ENCODE peak calls at places on chromosomes 13 and 19, in four cellular contexts. One of them, this sample, is unnamed.

GRCh38 chr13:99214232-99214631 is 13.6 kb downstream of the UBAC2 start:
- DNase-seq in SK-N-SH: no peak
- DNase-seq in H1: no peak
- DNase-seq in HCT116: no peak
- DNase-seq in this sample: no peak

GRCh38 chr19:23981863-23982262 is 67.2 kb downstream of the ZNF726 start:
- DNase-seq in SK-N-SH: no peak
- DNase-seq in H1: no peak
- DNase-seq in HCT116: no peak
- DNase-seq in this sample: no peak

GRCh38 chr13:113667771-113668490 is 912 bp downstream of the GRK1 start:
- DNase-seq in SK-N-SH: no peak
- DNase-seq in H1: no peak
- DNase-seq in HCT116: no peak
- DNase-seq in this sample: no peak

GRCh38 chr13:50129065-50129922 is 114.0 kb downstream of the KCNRG start:
- DNase-seq in SK-N-SH: no peak
- DNase-seq in H1: no peak
- DNase-seq in HCT116: no peak
- DNase-seq in this sample: no peak

GRCh38 chr19:3691726-3692125 is 8.5 kb downstream of the PIP5K1C start:
- DNase-seq in SK-N-SH: no peak
- DNase-seq in H1: no peak
- DNase-seq in HCT116: no peak
- DNase-seq in this sample: no peak

GRCh38 chr19:44111910-44112463 is 1.2 kb upstream of the ZNF225 start:
- DNase-seq in SK-N-SH: peak
- DNase-seq in H1: peak
- DNase-seq in HCT116: no peak
- DNase-seq in this sample: no peak

GRCh38 chr19:52687658-52688057 is 47.2 kb downstream of the ZNF611 start:
- DNase-seq in SK-N-SH: no peak
- DNase-seq in H1: no peak
- DNase-seq in HCT116: no peak
- DNase-seq in this sample: no peak

GRCh38 chr19:11100064-11100463 is 10.8 kb downstream of the LDLR start:
- DNase-seq in SK-N-SH: no peak
- DNase-seq in H1: no peak
- DNase-seq in HCT116: no peak
- DNase-seq in this sample: no peak

GRCh38 chr19:772730-773436 is 22.0 kb downstream of the MISP start:
- DNase-seq in SK-N-SH: no peak
- DNase-seq in H1: no peak
- DNase-seq in HCT116: no peak
- DNase-seq in this sample: peak

GRCh38 chr19:39401549-39402416 is 4.9 kb upstream of the ZFP36 start:
- DNase-seq in SK-N-SH: no peak
- DNase-seq in H1: no peak
- DNase-seq in HCT116: peak
- DNase-seq in this sample: no peak

GRCh38 chr13:113835461-113836274 is 28.2 kb downstream of the GAS6 start:
- DNase-seq in SK-N-SH: peak
- DNase-seq in H1: no peak
- DNase-seq in HCT116: no peak
- DNase-seq in this sample: peak

GRCh38 chr19:32789429-32789828 is 69.9 kb downstream of the TDRD12 start:
- DNase-seq in SK-N-SH: no peak
- DNase-seq in H1: no peak
- DNase-seq in HCT116: no peak
- DNase-seq in this sample: no peak

GRCh38 chr19:30864460-30865215 is 484.6 kb downstream of the TSHZ3 start:
- DNase-seq in SK-N-SH: no peak
- DNase-seq in H1: no peak
- DNase-seq in HCT116: no peak
- DNase-seq in this sample: no peak

GRCh38 chr13:69566104-69566716 is 541.4 kb upstream of the ATXN8OS start:
- DNase-seq in SK-N-SH: no peak
- DNase-seq in H1: no peak
- DNase-seq in HCT116: no peak
- DNase-seq in this sample: no peak

GRCh38 chr13:70189981-70190380 is 81.7 kb upstream of the KLHL1 start:
- DNase-seq in SK-N-SH: no peak
- DNase-seq in H1: no peak
- DNase-seq in HCT116: no peak
- DNase-seq in this sample: no peak

GRCh38 chr13:110548891-110549794 is 12.4 kb downstream of the RAB20 start:
- DNase-seq in SK-N-SH: no peak
- DNase-seq in H1: no peak
- DNase-seq in HCT116: no peak
- DNase-seq in this sample: no peak

GRCh38 chr13:48184260-48184659 is 48.7 kb upstream of the ITM2B start:
- DNase-seq in SK-N-SH: no peak
- DNase-seq in H1: no peak
- DNase-seq in HCT116: no peak
- DNase-seq in this sample: no peak

GRCh38 chr13:75494491-75494890 is 12.5 kb upstream of the TBC1D4 start:
- DNase-seq in SK-N-SH: no peak
- DNase-seq in H1: no peak
- DNase-seq in HCT116: no peak
- DNase-seq in this sample: no peak

GRCh38 chr19:18426416-18426767 is 7.2 kb downstream of the SSBP4 start:
- DNase-seq in SK-N-SH: no peak
- DNase-seq in H1: no peak
- DNase-seq in HCT116: no peak
- DNase-seq in this sample: no peak

GRCh38 chr19:18427080-18427751 is 8.0 kb downstream of the SSBP4 start:
- DNase-seq in SK-N-SH: no peak
- DNase-seq in H1: no peak
- DNase-seq in HCT116: no peak
- DNase-seq in this sample: no peak

GRCh38 chr19:18424890-18425514 is 5.8 kb downstream of the SSBP4 start:
- DNase-seq in SK-N-SH: no peak
- DNase-seq in H1: no peak
- DNase-seq in HCT116: no peak
- DNase-seq in this sample: no peak

GRCh38 chr19:18424122-18424889 is 5.1 kb downstream of the SSBP4 start:
- DNase-seq in SK-N-SH: no peak
- DNase-seq in H1: no peak
- DNase-seq in HCT116: no peak
- DNase-seq in this sample: no peak

GRCh38 chr19:18425515-18426415 is 6.6 kb downstream of the SSBP4 start:
- DNase-seq in SK-N-SH: no peak
- DNase-seq in H1: no peak
- DNase-seq in HCT116: no peak
- DNase-seq in this sample: no peak
- TF ChIP-seq JUND in SK-N-SH: no peak
- TF ChIP-seq JUND in H1: no peak
- TF ChIP-seq JUND in HCT116: no peak
- TF ChIP-seq JUND in this sample: no peak

DNA sequence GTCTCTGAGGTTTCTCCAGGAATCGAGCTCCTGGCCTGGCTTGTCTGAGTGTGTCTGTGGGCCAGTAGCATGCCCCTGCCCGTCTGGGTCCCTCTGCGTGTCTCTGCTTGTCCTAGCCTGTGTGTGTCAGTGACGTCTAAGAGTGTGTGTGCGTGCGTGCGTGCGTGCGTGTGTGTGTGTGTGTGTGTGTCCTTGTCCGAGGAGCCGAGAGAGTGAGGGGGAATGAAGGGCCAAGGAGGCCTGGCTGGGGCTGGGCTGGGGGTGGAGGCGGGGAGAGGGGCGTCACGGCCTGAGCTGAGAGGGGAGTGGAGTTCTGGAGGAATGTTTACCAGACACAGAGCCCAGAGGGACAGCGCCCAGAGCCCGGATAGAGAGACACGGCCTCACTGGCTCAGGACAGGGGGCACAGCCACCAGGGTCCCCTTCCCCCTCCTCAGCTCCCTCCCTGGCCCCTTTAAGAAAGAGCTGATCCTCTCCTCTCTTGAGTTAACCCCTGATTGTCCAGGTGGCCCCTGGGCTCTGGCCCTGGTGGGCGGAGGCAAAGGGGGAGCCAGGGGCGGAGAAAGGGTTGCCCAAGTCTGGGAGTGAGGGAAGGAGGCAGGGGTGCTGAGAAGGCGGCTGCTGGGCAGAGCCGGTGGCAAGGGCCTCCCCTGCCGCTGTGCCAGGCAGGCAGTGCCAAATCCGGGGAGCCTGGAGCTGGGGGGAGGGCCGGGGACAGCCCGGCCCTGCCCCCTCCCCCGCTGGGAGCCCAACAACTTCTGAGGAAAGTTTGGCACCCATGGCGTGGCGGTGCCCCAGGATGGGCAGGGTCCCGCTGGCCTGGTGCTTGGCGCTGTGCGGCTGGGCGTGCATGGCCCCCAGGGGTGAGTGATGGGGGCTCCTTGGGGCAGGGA is at the start of gene AXL:
- DNase-seq in SK-N-SH: peak
- DNase-seq in H1: peak
- DNase-seq in HCT116: peak
- DNase-seq in this sample: peak
- TF ChIP-seq JUND in SK-N-SH: no peak
- TF ChIP-seq JUND in H1: peak
- TF ChIP-seq JUND in HCT116: no peak
- TF ChIP-seq JUND in this sample: no peak

DNA sequence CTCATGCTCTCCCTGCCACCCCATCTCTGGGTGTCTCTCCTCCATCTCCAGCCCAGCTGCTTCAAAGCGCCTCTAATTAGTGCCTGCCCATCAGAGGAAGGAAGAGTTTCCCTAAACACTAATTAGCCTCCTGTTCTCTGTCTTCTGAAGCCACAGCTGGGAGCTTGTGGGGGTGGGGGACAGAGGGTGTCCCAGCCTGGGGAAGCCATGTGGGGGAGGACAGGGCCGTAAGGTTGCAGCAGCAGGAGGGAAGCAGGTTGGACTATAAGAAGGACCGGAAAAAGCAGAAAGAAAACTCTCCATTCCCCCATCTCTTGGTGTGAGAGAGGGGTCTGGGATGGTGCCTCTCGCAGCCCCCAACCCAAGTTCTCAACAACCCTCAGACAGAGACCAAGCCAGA is 26.2 kb downstream of the SLC8A2 start:
- DNase-seq in SK-N-SH: no peak
- DNase-seq in H1: no peak
- DNase-seq in HCT116: no peak
- DNase-seq in this sample: no peak
- TF ChIP-seq JUND in SK-N-SH: no peak
- TF ChIP-seq JUND in H1: no peak
- TF ChIP-seq JUND in HCT116: no peak
- TF ChIP-seq JUND in this sample: no peak

DNA sequence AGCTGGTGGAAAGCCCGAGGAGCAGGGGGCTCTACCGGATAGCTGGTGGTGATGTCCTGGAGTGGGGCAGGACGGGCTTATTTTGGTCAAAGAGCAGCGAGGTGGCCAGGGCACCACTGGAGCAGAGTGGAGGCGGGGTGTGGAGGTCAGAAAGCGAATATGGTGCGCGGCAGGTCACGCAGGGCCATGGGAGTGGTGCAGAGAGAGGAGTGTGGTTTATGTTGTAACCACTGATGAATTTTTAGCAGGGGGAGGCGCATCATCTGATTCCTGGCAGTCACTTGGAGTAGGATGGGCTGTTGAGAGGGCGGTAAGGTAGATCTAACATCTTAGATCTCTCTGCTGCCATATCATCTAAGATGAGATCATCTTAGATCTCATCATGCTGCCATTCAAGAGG is 1.4 kb upstream of the ZNF414 start:
- DNase-seq in SK-N-SH: no peak
- DNase-seq in H1: no peak
- DNase-seq in HCT116: no peak
- DNase-seq in this sample: no peak
- TF ChIP-seq JUND in SK-N-SH: no peak
- TF ChIP-seq JUND in H1: no peak
- TF ChIP-seq JUND in HCT116: no peak
- TF ChIP-seq JUND in this sample: no peak

DNA sequence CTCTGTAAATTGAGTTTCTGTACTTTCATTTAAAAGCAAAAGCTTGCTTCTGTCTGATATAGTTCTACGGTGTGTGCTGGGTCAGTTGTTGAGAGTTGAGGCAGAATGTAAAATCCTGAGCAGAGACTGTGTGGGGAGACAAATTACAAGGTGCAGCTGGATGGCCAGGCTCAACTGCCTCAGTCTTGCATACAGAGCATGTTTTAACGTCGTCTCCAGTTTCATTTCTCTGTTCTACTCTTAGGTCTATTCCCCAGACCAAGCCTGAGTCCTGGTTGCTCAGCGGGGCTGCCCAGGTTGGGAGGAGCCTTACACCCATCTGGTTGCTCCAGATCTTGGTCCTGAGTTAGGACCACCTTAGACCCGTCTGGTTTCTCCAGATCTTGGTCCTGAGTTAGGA is 54.4 kb upstream of the MEDAG start:
- DNase-seq in SK-N-SH: no peak
- DNase-seq in H1: no peak
- DNase-seq in HCT116: no peak
- DNase-seq in this sample: no peak
- TF ChIP-seq JUND in SK-N-SH: no peak
- TF ChIP-seq JUND in H1: no peak
- TF ChIP-seq JUND in HCT116: no peak
- TF ChIP-seq JUND in this sample: no peak

DNA sequence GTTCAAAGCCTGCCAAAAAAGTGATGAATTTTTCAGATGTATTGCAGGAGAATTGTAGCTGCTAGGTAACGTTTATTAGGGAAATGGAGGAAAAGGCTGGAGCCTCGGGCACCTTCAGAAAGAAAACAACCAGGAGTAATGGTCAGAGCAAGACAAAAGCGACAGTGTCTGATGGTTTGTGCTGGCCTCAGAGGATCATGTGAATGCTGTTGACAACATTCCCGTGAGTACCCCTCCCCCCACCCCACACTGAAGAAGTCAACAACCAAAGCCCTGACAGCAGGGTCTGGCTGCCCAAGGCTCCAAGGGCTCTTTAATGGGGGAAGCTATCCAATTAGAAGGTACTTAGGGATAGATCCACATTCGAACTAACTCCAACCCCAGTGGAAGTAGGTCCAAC is 95.4 kb downstream of the OXGR1 start:
- DNase-seq in SK-N-SH: no peak
- DNase-seq in H1: no peak
- DNase-seq in HCT116: no peak
- DNase-seq in this sample: no peak
- TF ChIP-seq JUND in SK-N-SH: no peak
- TF ChIP-seq JUND in H1: no peak
- TF ChIP-seq JUND in HCT116: no peak
- TF ChIP-seq JUND in this sample: no peak

GRCh38 chr13:76723551-76724232 is 162.5 kb downstream of the KCTD12 start:
- DNase-seq in SK-N-SH: no peak
- DNase-seq in H1: peak
- DNase-seq in HCT116: no peak
- DNase-seq in this sample: no peak
- TF ChIP-seq JUND in SK-N-SH: peak
- TF ChIP-seq JUND in H1: no peak
- TF ChIP-seq JUND in HCT116: no peak
- TF ChIP-seq JUND in this sample: no peak